ENCODE peak calls at places on chromosome 16, in ten cellular contexts. One of them, this sample, is unnamed.

GRCh38 chr16:75044800-75045361 is 46.1 kb downstream of the ZNRF1 start:
- DNase-seq in Peyer's patch: no peak
- DNase-seq in tibial nerve: peak; percentile 35
- DNase-seq in ovary: peak; percentile 28
- DNase-seq in IMR-90: no peak
- DNase-seq in heart left ventricle: peak; percentile 75
- DNase-seq in stomach: no peak
- DNase-seq in adrenal gland: peak; percentile 43
- DNase-seq in esophagus muscularis mucosa: no peak
- DNase-seq in prostate gland: peak; percentile 14
- DNase-seq in this sample: peak; percentile 78

GRCh38 chr16:27446721-27447120 is 44.7 kb downstream of the IL21R start:
- DNase-seq in Peyer's patch: peak; percentile 80
- DNase-seq in tibial nerve: no peak
- DNase-seq in ovary: no peak
- DNase-seq in IMR-90: no peak
- DNase-seq in heart left ventricle: no peak
- DNase-seq in stomach: no peak
- DNase-seq in adrenal gland: no peak
- DNase-seq in esophagus muscularis mucosa: no peak
- DNase-seq in prostate gland: no peak
- DNase-seq in this sample: no peak

GRCh38 chr16:56450275-56450889 is 750 bp downstream of the NUDT21 start:
- DNase-seq in Peyer's patch: no peak
- DNase-seq in tibial nerve: no peak
- DNase-seq in ovary: no peak
- DNase-seq in IMR-90: peak; percentile 14
- DNase-seq in heart left ventricle: no peak
- DNase-seq in stomach: no peak
- DNase-seq in adrenal gland: no peak
- DNase-seq in esophagus muscularis mucosa: no peak
- DNase-seq in prostate gland: no peak
- DNase-seq in this sample: no peak

GRCh38 chr16:6335072-6335471 is 997.6 kb upstream of the RBFOX1 start:
- DNase-seq in Peyer's patch: no peak
- DNase-seq in tibial nerve: no peak
- DNase-seq in ovary: no peak
- DNase-seq in IMR-90: no peak
- DNase-seq in heart left ventricle: no peak
- DNase-seq in stomach: no peak
- DNase-seq in adrenal gland: no peak
- DNase-seq in esophagus muscularis mucosa: no peak
- DNase-seq in prostate gland: no peak
- DNase-seq in this sample: no peak

GRCh38 chr16:27432600-27432957 is 30.6 kb downstream of the IL21R start:
- DNase-seq in Peyer's patch: no peak
- DNase-seq in tibial nerve: no peak
- DNase-seq in ovary: no peak
- DNase-seq in IMR-90: peak; percentile 82
- DNase-seq in heart left ventricle: no peak
- DNase-seq in stomach: no peak
- DNase-seq in adrenal gland: no peak
- DNase-seq in esophagus muscularis mucosa: peak; percentile 66
- DNase-seq in prostate gland: no peak
- DNase-seq in this sample: no peak

GRCh38 chr16:51134876-51135275 is 16.2 kb downstream of the SALL1 start:
- DNase-seq in Peyer's patch: no peak
- DNase-seq in tibial nerve: no peak
- DNase-seq in ovary: no peak
- DNase-seq in IMR-90: no peak
- DNase-seq in heart left ventricle: no peak
- DNase-seq in stomach: no peak
- DNase-seq in adrenal gland: no peak
- DNase-seq in esophagus muscularis mucosa: no peak
- DNase-seq in prostate gland: no peak
- DNase-seq in this sample: no peak

GRCh38 chr16:62965831-62966230 is 929.6 kb upstream of the CDH8 start:
- DNase-seq in Peyer's patch: no peak
- DNase-seq in tibial nerve: no peak
- DNase-seq in ovary: no peak
- DNase-seq in IMR-90: no peak
- DNase-seq in heart left ventricle: no peak
- DNase-seq in stomach: no peak
- DNase-seq in adrenal gland: no peak
- DNase-seq in esophagus muscularis mucosa: no peak
- DNase-seq in prostate gland: no peak
- DNase-seq in this sample: no peak

GRCh38 chr16:67372664-67373063 is 20.6 kb downstream of the TPPP3 start:
- DNase-seq in Peyer's patch: no peak
- DNase-seq in tibial nerve: no peak
- DNase-seq in ovary: no peak
- DNase-seq in IMR-90: peak; percentile 36
- DNase-seq in heart left ventricle: no peak
- DNase-seq in stomach: no peak
- DNase-seq in adrenal gland: no peak
- DNase-seq in esophagus muscularis mucosa: no peak
- DNase-seq in prostate gland: no peak
- DNase-seq in this sample: no peak

GRCh38 chr16:56325956-56326355 is 99.4 kb downstream of the AMFR start:
- DNase-seq in Peyer's patch: no peak
- DNase-seq in tibial nerve: no peak
- DNase-seq in ovary: no peak
- DNase-seq in IMR-90: no peak
- DNase-seq in heart left ventricle: no peak
- DNase-seq in stomach: no peak
- DNase-seq in adrenal gland: no peak
- DNase-seq in esophagus muscularis mucosa: no peak
- DNase-seq in prostate gland: no peak
- DNase-seq in this sample: no peak

GRCh38 chr16:69055003-69055402 is 50.5 kb upstream of the HAS3 start:
- DNase-seq in Peyer's patch: no peak
- DNase-seq in tibial nerve: no peak
- DNase-seq in ovary: no peak
- DNase-seq in IMR-90: peak; percentile 80
- DNase-seq in heart left ventricle: no peak
- DNase-seq in stomach: no peak
- DNase-seq in adrenal gland: no peak
- DNase-seq in esophagus muscularis mucosa: no peak
- DNase-seq in prostate gland: no peak
- DNase-seq in this sample: no peak

GRCh38 chr16:84357191-84357651 is 11.1 kb upstream of the ATP2C2 start:
- DNase-seq in Peyer's patch: no peak
- DNase-seq in tibial nerve: no peak
- DNase-seq in ovary: no peak
- DNase-seq in IMR-90: peak; percentile 52
- DNase-seq in heart left ventricle: no peak
- DNase-seq in stomach: no peak
- DNase-seq in adrenal gland: no peak
- DNase-seq in esophagus muscularis mucosa: no peak
- DNase-seq in prostate gland: peak; percentile 50
- DNase-seq in this sample: no peak

GRCh38 chr16:23072084-23072599 is 77.1 kb downstream of the USP31 start:
- DNase-seq in Peyer's patch: peak; percentile 66
- DNase-seq in tibial nerve: peak; percentile 49
- DNase-seq in ovary: peak; percentile 82
- DNase-seq in IMR-90: peak; percentile 77
- DNase-seq in heart left ventricle: peak; percentile 88
- DNase-seq in stomach: peak; percentile 80
- DNase-seq in adrenal gland: peak; percentile 87
- DNase-seq in esophagus muscularis mucosa: peak; percentile 92
- DNase-seq in prostate gland: peak; percentile 72
- DNase-seq in this sample: peak; percentile 14

GRCh38 chr16:30007378-30007895 is 3.4 kb downstream of the DOC2A start:
- DNase-seq in Peyer's patch: no peak
- DNase-seq in tibial nerve: no peak
- DNase-seq in ovary: no peak
- DNase-seq in IMR-90: no peak
- DNase-seq in heart left ventricle: no peak
- DNase-seq in stomach: no peak
- DNase-seq in adrenal gland: no peak
- DNase-seq in esophagus muscularis mucosa: no peak
- DNase-seq in prostate gland: no peak
- DNase-seq in this sample: no peak

GRCh38 chr16:30009990-30010816 is 624 bp downstream of the DOC2A start:
- DNase-seq in Peyer's patch: no peak
- DNase-seq in tibial nerve: no peak
- DNase-seq in ovary: no peak
- DNase-seq in IMR-90: no peak
- DNase-seq in heart left ventricle: no peak
- DNase-seq in stomach: no peak
- DNase-seq in adrenal gland: no peak
- DNase-seq in esophagus muscularis mucosa: no peak
- DNase-seq in prostate gland: no peak
- DNase-seq in this sample: no peak

GRCh38 chr16:30010817-30011504 is at the start of gene DOC2A:
- DNase-seq in Peyer's patch: no peak
- DNase-seq in tibial nerve: no peak
- DNase-seq in ovary: peak; percentile 57
- DNase-seq in IMR-90: no peak
- DNase-seq in heart left ventricle: no peak
- DNase-seq in stomach: no peak
- DNase-seq in adrenal gland: no peak
- DNase-seq in esophagus muscularis mucosa: no peak
- DNase-seq in prostate gland: no peak
- DNase-seq in this sample: no peak

GRCh38 chr16:30009085-30009862 is 1.6 kb downstream of the DOC2A start:
- DNase-seq in Peyer's patch: no peak
- DNase-seq in tibial nerve: no peak
- DNase-seq in ovary: no peak
- DNase-seq in IMR-90: no peak
- DNase-seq in heart left ventricle: no peak
- DNase-seq in stomach: no peak
- DNase-seq in adrenal gland: no peak
- DNase-seq in esophagus muscularis mucosa: no peak
- DNase-seq in prostate gland: no peak
- DNase-seq in this sample: no peak

DNA sequence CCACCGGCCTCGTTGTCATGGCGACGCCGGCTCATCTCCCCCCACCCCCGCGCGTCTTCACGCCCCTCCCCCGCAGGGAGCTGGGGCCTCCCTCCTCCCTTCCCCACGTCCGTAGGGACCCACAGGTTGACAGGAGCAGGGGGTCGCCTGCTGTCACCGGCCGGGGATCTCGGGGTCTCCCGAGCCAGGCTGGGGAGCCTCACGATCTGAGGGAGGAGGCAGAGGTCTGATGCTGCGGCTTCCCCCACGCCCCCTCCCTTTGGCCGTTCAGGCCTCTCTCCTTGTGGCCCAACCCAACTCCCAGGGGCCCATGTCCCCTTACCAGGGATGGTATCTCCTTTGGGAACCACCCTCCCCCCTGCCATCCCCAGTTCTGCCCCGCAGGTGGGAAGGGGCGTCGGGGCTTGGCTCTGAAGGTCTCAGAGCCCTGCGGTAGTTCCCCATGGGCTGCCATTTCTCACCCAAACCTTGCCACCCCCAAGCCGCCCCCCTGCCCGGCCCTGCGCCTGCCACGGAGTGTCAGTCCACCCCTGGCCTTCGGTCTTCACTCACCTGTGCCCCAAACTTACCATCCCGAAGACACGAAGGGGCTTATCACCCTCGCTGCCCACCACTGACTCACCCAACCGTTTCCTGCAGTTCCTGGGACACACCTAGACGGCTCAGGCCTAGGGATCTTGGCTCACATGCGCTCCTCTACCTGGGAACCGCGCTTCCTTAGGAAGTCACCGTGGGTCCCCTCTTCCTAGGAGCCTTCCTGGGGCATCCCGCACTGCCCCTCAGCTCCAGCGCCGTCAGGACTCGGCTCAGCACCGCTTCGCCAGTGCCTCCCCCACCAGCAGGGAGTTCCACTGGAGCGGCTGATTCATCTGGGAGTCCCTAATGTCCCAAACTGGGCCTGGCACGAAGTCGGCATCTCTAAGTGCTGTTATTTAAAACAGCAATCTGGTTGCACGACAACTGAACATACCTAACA is 966 bp upstream of the DOC2A start:
- DNase-seq in Peyer's patch: no peak
- DNase-seq in tibial nerve: no peak
- DNase-seq in ovary: no peak
- DNase-seq in IMR-90: no peak
- DNase-seq in heart left ventricle: no peak
- DNase-seq in stomach: no peak
- DNase-seq in adrenal gland: no peak
- DNase-seq in esophagus muscularis mucosa: no peak
- DNase-seq in prostate gland: no peak
- DNase-seq in this sample: no peak
- H3K27me3 ChIP-seq in Peyer's patch: peaks cover 27% of the 10 kb centered on the region
- H3K27me3 ChIP-seq in tibial nerve: no peaks in the 10 kb centered on the region
- H3K27me3 ChIP-seq in ovary: no peaks in the 10 kb centered on the region
- H3K27me3 ChIP-seq in IMR-90: peaks cover 27% of the 10 kb centered on the region
- H3K27me3 ChIP-seq in heart left ventricle: peaks cover 42% of the 10 kb centered on the region
- H3K27me3 ChIP-seq in stomach: peaks cover 35% of the 10 kb centered on the region
- H3K27me3 ChIP-seq in adrenal gland: peaks cover 22% of the 10 kb centered on the region
- H3K27me3 ChIP-seq in esophagus muscularis mucosa: peaks cover 60% of the 10 kb centered on the region
- H3K27me3 ChIP-seq in prostate gland: peaks cover 13% of the 10 kb centered on the region
- H3K27me3 ChIP-seq in this sample: peaks cover 20% of the 10 kb centered on the region

GRCh38 chr16:57682809-57683318 is 11.7 kb upstream of the DRC7 start:
- DNase-seq in Peyer's patch: no peak
- DNase-seq in tibial nerve: no peak
- DNase-seq in ovary: no peak
- DNase-seq in IMR-90: no peak
- DNase-seq in heart left ventricle: no peak
- DNase-seq in stomach: no peak
- DNase-seq in adrenal gland: no peak
- DNase-seq in esophagus muscularis mucosa: no peak
- DNase-seq in prostate gland: no peak
- DNase-seq in this sample: no peak
- TF ChIP-seq POLR2A in Peyer's patch: no peak
- TF ChIP-seq POLR2A in tibial nerve: no peak
- TF ChIP-seq POLR2A in ovary: no peak
- TF ChIP-seq POLR2A in IMR-90: no peak
- TF ChIP-seq POLR2A in heart left ventricle: no peak
- TF ChIP-seq POLR2A in stomach: no peak
- TF ChIP-seq POLR2A in adrenal gland: no peak
- TF ChIP-seq POLR2A in esophagus muscularis mucosa: no peak
- TF ChIP-seq POLR2A in prostate gland: no peak
- TF ChIP-seq POLR2A in this sample: no peak

GRCh38 chr16:77951788-77952187 is 70.6 kb upstream of the CLEC3A start:
- DNase-seq in Peyer's patch: no peak
- DNase-seq in tibial nerve: no peak
- DNase-seq in ovary: no peak
- DNase-seq in IMR-90: no peak
- DNase-seq in heart left ventricle: no peak
- DNase-seq in stomach: no peak
- DNase-seq in adrenal gland: no peak
- DNase-seq in esophagus muscularis mucosa: no peak
- DNase-seq in prostate gland: peak; percentile 8
- DNase-seq in this sample: no peak
- TF ChIP-seq CTCF in Peyer's patch: no peak
- TF ChIP-seq CTCF in tibial nerve: no peak
- TF ChIP-seq CTCF in ovary: no peak
- TF ChIP-seq CTCF in IMR-90: no peak
- TF ChIP-seq CTCF in heart left ventricle: no peak
- TF ChIP-seq CTCF in stomach: no peak
- TF ChIP-seq CTCF in adrenal gland: no peak
- TF ChIP-seq CTCF in esophagus muscularis mucosa: no peak
- TF ChIP-seq CTCF in prostate gland: peak; percentile 30
- TF ChIP-seq CTCF in this sample: peak; percentile 25

DNA sequence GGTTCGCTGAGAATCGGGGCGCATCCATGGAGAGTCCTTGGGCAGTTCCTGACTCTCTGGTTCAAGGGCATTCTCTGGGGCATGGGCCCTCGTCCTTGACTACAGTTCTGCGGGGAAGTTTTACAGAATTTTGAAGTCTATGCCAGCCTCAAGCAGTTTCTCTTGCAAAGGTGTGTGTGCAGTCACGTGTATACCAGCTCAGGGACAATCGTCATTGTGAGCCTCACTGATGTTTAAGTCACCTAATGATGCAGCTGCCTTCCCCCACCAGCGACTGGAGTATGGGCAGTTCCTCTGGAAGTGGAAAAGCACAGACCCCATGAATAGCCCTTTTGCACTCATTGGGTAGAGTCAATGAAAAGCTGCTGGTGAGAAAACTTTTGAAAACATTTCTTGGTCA is 1.3 kb downstream of the PLCG2 start:
- DNase-seq in Peyer's patch: no peak
- DNase-seq in tibial nerve: no peak
- DNase-seq in ovary: no peak
- DNase-seq in IMR-90: no peak
- DNase-seq in heart left ventricle: no peak
- DNase-seq in stomach: no peak
- DNase-seq in adrenal gland: no peak
- DNase-seq in esophagus muscularis mucosa: no peak
- DNase-seq in prostate gland: no peak
- DNase-seq in this sample: no peak
- H3K27me3 ChIP-seq in Peyer's patch: peaks cover 5% of the 10 kb centered on the region
- H3K27me3 ChIP-seq in tibial nerve: no peaks in the 10 kb centered on the region
- H3K27me3 ChIP-seq in ovary: no peaks in the 10 kb centered on the region
- H3K27me3 ChIP-seq in IMR-90: peaks cover 50% of the 10 kb centered on the region
- H3K27me3 ChIP-seq in heart left ventricle: peaks cover 11% of the 10 kb centered on the region
- H3K27me3 ChIP-seq in stomach: peaks cover 15% of the 10 kb centered on the region
- H3K27me3 ChIP-seq in adrenal gland: no peaks in the 10 kb centered on the region
- H3K27me3 ChIP-seq in esophagus muscularis mucosa: peaks cover 31% of the 10 kb centered on the region
- H3K27me3 ChIP-seq in prostate gland: no peaks in the 10 kb centered on the region
- H3K27me3 ChIP-seq in this sample: no peaks in the 10 kb centered on the region